ENCODE peak calls at places on chromosomes 5 and 9, in ten cellular contexts. Z, W, K, B, T, P, I, R, V and L are unnamed samples.

GRCh38 chr9:36433386-36433785 is 33.3 kb upstream of the RNF38 start:
- DNase-seq in Z (no peak), W (no peak), K (no peak), B (no peak), T (no peak), P (no peak), I (no peak), R (no peak), V (no peak), L (no peak)

GRCh38 chr9:137705443-137705863 is 86.6 kb downstream of the EHMT1 start:
- DNase-seq in Z (no peak), W (peak), K (no peak), B (no peak), T (no peak), P (peak), I (no peak), R (no peak), V (no peak), L (no peak)

GRCh38 chr5:5629579-5629978 is 207.1 kb downstream of the ICE1 start:
- DNase-seq in Z (no peak), W (no peak), K (no peak), B (no peak), T (no peak), P (no peak), I (no peak), R (no peak), V (peak), L (no peak)

GRCh38 chr9:106404137-106404536 is 458.8 kb upstream of the ZNF462 start:
- DNase-seq in Z (no peak), W (no peak), K (no peak), B (no peak), T (no peak), P (no peak), I (no peak), R (no peak), V (no peak), L (no peak)

GRCh38 chr9:136591191-136591752 is 45.4 kb upstream of the NOTCH1 start:
- DNase-seq in Z (no peak), W (no peak), K (no peak), B (peak), T (no peak), P (no peak), I (no peak), R (no peak), V (no peak), L (no peak)

GRCh38 chr5:133847301-133847700 is 121.1 kb downstream of the C5orf15 start:
- DNase-seq in Z (no peak), W (no peak), K (no peak), B (no peak), T (no peak), P (no peak), I (no peak), R (no peak), V (no peak), L (no peak)

GRCh38 chr9:109456811-109457210 is 41.3 kb downstream of the PTPN3 start:
- DNase-seq in Z (no peak), W (no peak), K (no peak), B (no peak), T (no peak), P (no peak), I (no peak), R (no peak), V (no peak), L (no peak)

GRCh38 chr5:179406031-179406681 is 60.9 kb upstream of the ADAMTS2 start:
- DNase-seq in Z (no peak), W (no peak), K (no peak), B (peak), T (peak), P (no peak), I (no peak), R (no peak), V (no peak), L (no peak)

GRCh38 chr9:117247271-117247670 is 167.6 kb downstream of the ASTN2 start:
- DNase-seq in Z (no peak), W (no peak), K (no peak), B (no peak), T (peak), P (no peak), I (no peak), R (peak), V (no peak), L (no peak)

GRCh38 chr9:18861599-18862546 is 171.1 kb downstream of the SAXO1 start:
- DNase-seq in Z (no peak), W (no peak), K (no peak), B (peak), T (peak), P (no peak), I (no peak), R (no peak), V (no peak), L (no peak)

GRCh38 chr9:133991964-133992779 is at the start of gene VAV2:
- DNase-seq in Z (peak), W (no peak), K (no peak), B (peak), T (peak), P (peak), I (peak), R (peak), V (peak), L (peak)

GRCh38 chr5:31965227-31965626 is 208.9 kb downstream of the GOLPH3 start:
- DNase-seq in Z (no peak), W (no peak), K (no peak), B (no peak), T (peak), P (no peak), I (no peak), R (no peak), V (no peak), L (no peak)

GRCh38 chr9:96441798-96442445 is 8.0 kb upstream of the HABP4 start:
- DNase-seq in Z (no peak), W (no peak), K (no peak), B (no peak), T (no peak), P (peak), I (no peak), R (peak), V (peak), L (no peak)

GRCh38 chr9:131618071-131618479 is 72.8 kb downstream of the PRRT1B start:
- DNase-seq in Z (no peak), W (no peak), K (no peak), B (peak), T (no peak), P (no peak), I (no peak), R (peak), V (no peak), L (no peak)

GRCh38 chr5:154039458-154039829 is 677 bp downstream of the MFAP3 start:
- DNase-seq in Z (no peak), W (no peak), K (no peak), B (no peak), T (no peak), P (no peak), I (no peak), R (peak), V (no peak), L (no peak)

GRCh38 chr5:171543486-171543885 is 124.0 kb downstream of the FGF18 start:
- DNase-seq in Z (no peak), W (no peak), K (no peak), B (no peak), T (no peak), P (no peak), I (peak), R (peak), V (peak), L (no peak)

GRCh38 chr5:165573445-165573844 is 2068.0 kb downstream of the MAT2B start:
- DNase-seq in Z (no peak), W (no peak), K (no peak), B (no peak), T (no peak), P (no peak), I (peak), R (no peak), V (peak), L (no peak)

GRCh38 chr5:149433524-149434131 is 54.5 kb upstream of the IL17B start:
- DNase-seq in Z (no peak), W (no peak), K (no peak), B (no peak), T (no peak), P (no peak), I (no peak), R (peak), V (no peak), L (no peak)

GRCh38 chr5:139710370-139711066 is 62.4 kb downstream of the CXXC5 start:
- DNase-seq in Z (no peak), W (peak), K (peak), B (peak), T (peak), P (peak), I (peak), R (peak), V (no peak), L (no peak)

GRCh38 chr9:95772320-95773060 is 103.0 kb upstream of the ERCC6L2 start:
- DNase-seq in Z (no peak), W (no peak), K (no peak), B (peak), T (peak), P (no peak), I (peak), R (peak), V (peak), L (no peak)

GRCh38 chr5:106376522-106376921 is 1294.2 kb downstream of the EFNA5 start:
- DNase-seq in Z (no peak), W (no peak), K (no peak), B (no peak), T (no peak), P (no peak), I (no peak), R (no peak), V (no peak), L (no peak)

GRCh38 chr9:126395439-126396212 is 69.0 kb downstream of the MVB12B start:
- DNase-seq in Z (no peak), W (no peak), K (no peak), B (no peak), T (no peak), P (peak), I (no peak), R (no peak), V (peak), L (no peak)

GRCh38 chr9:32928145-32928763 is 73.2 kb downstream of the APTX start:
- DNase-seq in Z (no peak), W (no peak), K (no peak), B (peak), T (no peak), P (no peak), I (no peak), R (no peak), V (peak), L (peak)

GRCh38 chr5:134714120-134714519 is 24.2 kb upstream of the CAMLG start:
- DNase-seq in Z (no peak), W (no peak), K (no peak), B (no peak), T (peak), P (no peak), I (peak), R (no peak), V (no peak), L (no peak)

GRCh38 chr9:76810377-76810957 is 46.2 kb downstream of the PCA3 start:
- DNase-seq in Z (peak), W (no peak), K (no peak), B (no peak), T (peak), P (peak), I (no peak), R (peak), V (peak), L (no peak)

GRCh38 chr5:58072202-58072791 is 387.6 kb downstream of the PLK2 start:
- DNase-seq in Z (no peak), W (no peak), K (no peak), B (no peak), T (peak), P (no peak), I (no peak), R (no peak), V (no peak), L (no peak)

GRCh38 chr9:91817493-91818225 is 132.4 kb downstream of the ROR2 start:
- DNase-seq in Z (no peak), W (no peak), K (no peak), B (no peak), T (peak), P (no peak), I (peak), R (peak), V (no peak), L (no peak)

GRCh38 chr9:114150608-114151007 is 4.7 kb upstream of the COL27A1 start:
- DNase-seq in Z (no peak), W (no peak), K (no peak), B (no peak), T (no peak), P (no peak), I (no peak), R (no peak), V (no peak), L (no peak)

GRCh38 chr9:121736147-121736721 is 84.8 kb downstream of the DAB2IP start:
- DNase-seq in Z (no peak), W (no peak), K (no peak), B (peak), T (peak), P (no peak), I (no peak), R (no peak), V (no peak), L (peak)

GRCh38 chr5:150514708-150515211 is 6.8 kb downstream of the NDST1 start:
- DNase-seq in Z (no peak), W (no peak), K (no peak), B (no peak), T (no peak), P (no peak), I (peak), R (no peak), V (peak), L (no peak)

GRCh38 chr9:98101868-98102273 is 17.2 kb downstream of the TRIM14 start:
- DNase-seq in Z (peak), W (peak), K (peak), B (peak), T (peak), P (peak), I (no peak), R (no peak), V (no peak), L (no peak)

GRCh38 chr5:77463905-77464304 is 28.2 kb downstream of the WDR41 start:
- DNase-seq in Z (no peak), W (no peak), K (no peak), B (no peak), T (no peak), P (no peak), I (no peak), R (no peak), V (no peak), L (no peak)

GRCh38 chr9:87557996-87558395 is 60.3 kb downstream of the DAPK1 start:
- DNase-seq in Z (no peak), W (no peak), K (no peak), B (peak), T (peak), P (no peak), I (peak), R (no peak), V (no peak), L (no peak)

GRCh38 chr5:102811962-102812361 is 56.9 kb downstream of the PAM start:
- DNase-seq in Z (no peak), W (no peak), K (no peak), B (no peak), T (no peak), P (no peak), I (no peak), R (no peak), V (peak), L (no peak)

GRCh38 chr5:78506296-78507049 is 142.1 kb downstream of the LHFPL2 start:
- DNase-seq in Z (no peak), W (no peak), K (no peak), B (no peak), T (peak), P (no peak), I (no peak), R (no peak), V (no peak), L (no peak)

GRCh38 chr5:10456583-10457562 is 15.2 kb downstream of the ROPN1L start:
- DNase-seq in Z (no peak), W (no peak), K (no peak), B (no peak), T (peak), P (no peak), I (no peak), R (no peak), V (peak), L (no peak)

GRCh38 chr5:175847503-175847902 is 23.9 kb upstream of the CPLX2 start:
- DNase-seq in Z (no peak), W (no peak), K (no peak), B (no peak), T (peak), P (no peak), I (no peak), R (peak), V (no peak), L (no peak)

GRCh38 chr5:61280766-61281427 is 51.2 kb upstream of the ZSWIM6 start:
- DNase-seq in Z (no peak), W (no peak), K (no peak), B (peak), T (no peak), P (no peak), I (peak), R (peak), V (peak), L (no peak)

GRCh38 chr9:129368458-129368978 is 190.5 kb upstream of the IER5L start:
- DNase-seq in Z (no peak), W (no peak), K (no peak), B (no peak), T (no peak), P (no peak), I (no peak), R (no peak), V (no peak), L (no peak)